ENCODE peak calls at places on chromosome 16, in four cellular contexts. One of them, this sample, is unnamed.

GRCh38 chr16:46916980-46917379 is 32.8 kb downstream of the GPT2 start:
- DNase-seq in activated T-helper 1 cell treated with Interleukin-2 at 50 U/mL for 16 hours: no peak
- DNase-seq in heart left ventricle: no peak
- DNase-seq in HS-5: no peak
- DNase-seq in this sample: no peak

GRCh38 chr16:74652249-74652648 is 14.4 kb downstream of the RFWD3 start:
- DNase-seq in activated T-helper 1 cell treated with Interleukin-2 at 50 U/mL for 16 hours: no peak
- DNase-seq in heart left ventricle: no peak
- DNase-seq in HS-5: no peak
- DNase-seq in this sample: no peak

GRCh38 chr16:30413116-30413806 is 5.9 kb downstream of the ZNF771 start:
- DNase-seq in activated T-helper 1 cell treated with Interleukin-2 at 50 U/mL for 16 hours: no peak
- DNase-seq in heart left ventricle: no peak
- DNase-seq in HS-5: no peak
- DNase-seq in this sample: no peak

GRCh38 chr16:22813946-22814325 is at the start of gene HS3ST2:
- DNase-seq in activated T-helper 1 cell treated with Interleukin-2 at 50 U/mL for 16 hours: no peak
- DNase-seq in heart left ventricle: peak
- DNase-seq in HS-5: no peak
- DNase-seq in this sample: no peak

GRCh38 chr16:89047331-89048086 is 46.1 kb upstream of the ACSF3 start:
- DNase-seq in activated T-helper 1 cell treated with Interleukin-2 at 50 U/mL for 16 hours: no peak
- DNase-seq in heart left ventricle: peak
- DNase-seq in HS-5: no peak
- DNase-seq in this sample: no peak

GRCh38 chr16:88367560-88367959 is 15.2 kb upstream of the ZNF469 start:
- DNase-seq in activated T-helper 1 cell treated with Interleukin-2 at 50 U/mL for 16 hours: no peak
- DNase-seq in heart left ventricle: peak
- DNase-seq in HS-5: no peak
- DNase-seq in this sample: no peak

GRCh38 chr16:11650641-11651591 is 17.3 kb upstream of the SNN start:
- DNase-seq in activated T-helper 1 cell treated with Interleukin-2 at 50 U/mL for 16 hours: no peak
- DNase-seq in heart left ventricle: no peak
- DNase-seq in HS-5: no peak
- DNase-seq in this sample: no peak

GRCh38 chr16:53549970-53550406 is 47.0 kb upstream of the AKTIP start:
- DNase-seq in activated T-helper 1 cell treated with Interleukin-2 at 50 U/mL for 16 hours: peak
- DNase-seq in heart left ventricle: peak
- DNase-seq in HS-5: peak
- DNase-seq in this sample: peak

GRCh38 chr16:85935957-85936760 is 37.2 kb downstream of the IRF8 start:
- DNase-seq in activated T-helper 1 cell treated with Interleukin-2 at 50 U/mL for 16 hours: peak
- DNase-seq in heart left ventricle: no peak
- DNase-seq in HS-5: no peak
- DNase-seq in this sample: peak

GRCh38 chr16:79972053-79972704 is 371.6 kb upstream of the MAF start:
- DNase-seq in activated T-helper 1 cell treated with Interleukin-2 at 50 U/mL for 16 hours: no peak
- DNase-seq in heart left ventricle: no peak
- DNase-seq in HS-5: no peak
- DNase-seq in this sample: no peak

GRCh38 chr16:83720981-83721380 is 86.8 kb upstream of the HSBP1 start:
- DNase-seq in activated T-helper 1 cell treated with Interleukin-2 at 50 U/mL for 16 hours: no peak
- DNase-seq in heart left ventricle: no peak
- DNase-seq in HS-5: no peak
- DNase-seq in this sample: no peak

GRCh38 chr16:85882181-85882810 is 16.7 kb upstream of the IRF8 start:
- DNase-seq in activated T-helper 1 cell treated with Interleukin-2 at 50 U/mL for 16 hours: no peak
- DNase-seq in heart left ventricle: no peak
- DNase-seq in HS-5: no peak
- DNase-seq in this sample: no peak

GRCh38 chr16:26005336-26005735 is 313.6 kb downstream of the HS3ST4 start:
- DNase-seq in activated T-helper 1 cell treated with Interleukin-2 at 50 U/mL for 16 hours: no peak
- DNase-seq in heart left ventricle: no peak
- DNase-seq in HS-5: no peak
- DNase-seq in this sample: no peak

GRCh38 chr16:84137287-84137686 is 7.7 kb downstream of the HSDL1 start:
- DNase-seq in activated T-helper 1 cell treated with Interleukin-2 at 50 U/mL for 16 hours: no peak
- DNase-seq in heart left ventricle: no peak
- DNase-seq in HS-5: no peak
- DNase-seq in this sample: no peak

GRCh38 chr16:50500171-50500874 is 47.9 kb upstream of the NKD1 start:
- DNase-seq in activated T-helper 1 cell treated with Interleukin-2 at 50 U/mL for 16 hours: no peak
- DNase-seq in heart left ventricle: no peak
- DNase-seq in HS-5: no peak
- DNase-seq in this sample: no peak

GRCh38 chr16:81035975-81036750 is 521 bp downstream of the ATMIN start:
- DNase-seq in activated T-helper 1 cell treated with Interleukin-2 at 50 U/mL for 16 hours: no peak
- DNase-seq in heart left ventricle: peak
- DNase-seq in HS-5: no peak
- DNase-seq in this sample: no peak

GRCh38 chr16:29315916-29316517 is 90.5 kb downstream of the NPIPB11 start:
- DNase-seq in activated T-helper 1 cell treated with Interleukin-2 at 50 U/mL for 16 hours: no peak
- DNase-seq in heart left ventricle: no peak
- DNase-seq in HS-5: no peak
- DNase-seq in this sample: no peak

GRCh38 chr16:67284699-67285646 is 5.6 kb downstream of the PLEKHG4 start:
- DNase-seq in activated T-helper 1 cell treated with Interleukin-2 at 50 U/mL for 16 hours: no peak
- DNase-seq in heart left ventricle: peak
- DNase-seq in HS-5: no peak
- DNase-seq in this sample: no peak

This sample was measured in astrocyte.